ENCODE peak calls at places on chromosome 1, in eight cellular contexts. E, I, Y, D, K, W, B and L are unnamed samples. For H3K79me2, the result is how much of the 10 kb centered on the place peaks cover.

GRCh38 chr1:212302745-212303383 is 17.7 kb downstream of the PPP2R5A start:
- DNase-seq in D (peak), K (no peak), I (no peak), W (no peak), E (no peak), B (no peak), Y (peak), L (no peak)

GRCh38 chr1:32372149-32372756 is 9.9 kb downstream of the TSSK3 start:
- DNase-seq in K (peak), D (no peak), Y (no peak), I (no peak), W (no peak), B (no peak), E (peak), L (peak)

GRCh38 chr1:115717541-115717940 is 51.0 kb downstream of the CASQ2 start:
- DNase-seq in Y (peak), W (peak), K (peak), D (peak), E (peak), I (peak), B (no peak), L (peak)

GRCh38 chr1:25896266-25896665 is 10.0 kb downstream of the STMN1 start:
- DNase-seq in B (no peak), Y (peak), K (no peak), I (no peak), D (no peak), W (no peak), E (no peak), L (peak)

GRCh38 chr1:115348636-115349035 is 10.6 kb upstream of the NGF start:
- DNase-seq in I (no peak), D (no peak), E (no peak), K (no peak), Y (no peak), B (no peak), W (no peak), L (no peak)

GRCh38 chr1:204044448-204044847 is 28.5 kb upstream of the SOX13 start:
- DNase-seq in I (no peak), E (no peak), K (no peak), Y (no peak), D (no peak), W (no peak), B (no peak), L (no peak)

GRCh38 chr1:44108241-44108640 is 10.4 kb upstream of the KLF17 start:
- DNase-seq in E (no peak), B (no peak), Y (peak), W (no peak), D (peak), I (no peak), K (no peak), L (no peak)

GRCh38 chr1:69567847-69568434 is at the start of gene LRRC7:
- DNase-seq in K (peak), Y (no peak), B (no peak), D (no peak), W (peak), E (no peak), I (peak), L (no peak)

GRCh38 chr1:222053790-222054294 is 312.0 kb upstream of the DUSP10 start:
- DNase-seq in W (no peak), K (no peak), B (no peak), D (peak), I (no peak), E (no peak), Y (no peak), L (no peak)

GRCh38 chr1:181064030-181064594 is 24.4 kb upstream of the IER5 start:
- DNase-seq in D (no peak), W (peak), E (no peak), I (no peak), B (no peak), K (no peak), Y (no peak), L (no peak)

GRCh38 chr1:83763281-83764095 is 235.4 kb downstream of the TTLL7 start:
- DNase-seq in D (no peak), W (no peak), K (no peak), B (no peak), I (no peak), E (peak), Y (no peak), L (no peak)

GRCh38 chr1:155968670-155969069 is 9.7 kb downstream of the ARHGEF2 start:
- DNase-seq in E (no peak), K (no peak), Y (no peak), D (peak), B (no peak), I (no peak), W (no peak), L (no peak)

GRCh38 chr1:182357177-182357576 is 34.4 kb downstream of the GLUL start:
- DNase-seq in D (no peak), B (no peak), W (peak), K (no peak), I (no peak), E (no peak), Y (no peak), L (peak)
- H3K79me2 ChIP-seq in D (under half), B (under half), W (under half), K (under half), I (under half), E (under half), Y (under half), L (under half)

GRCh38 chr1:151198254-151199127 is at the start of gene PIP5K1A:
- DNase-seq in E (peak), K (peak), Y (peak), W (peak), B (peak), D (peak), I (peak), L (peak)
- H3K79me2 ChIP-seq in E (under half), K (under half), Y (under half), W (half or more), B (under half), D (under half), I (under half), L (half or more)

GRCh38 chr1:207848234-207848633 is 62.7 kb downstream of the CD34 start:
- DNase-seq in K (no peak), Y (peak), I (peak), D (peak), W (no peak), B (no peak), E (no peak), L (no peak)
- H3K79me2 ChIP-seq in K (under half), Y (under half), I (under half), D (under half), W (under half), B (under half), E (under half), L (half or more)

GRCh38 chr1:227316456-227316855 is 1.8 kb downstream of the CDC42BPA start:
- DNase-seq in I (no peak), B (no peak), E (no peak), D (no peak), Y (no peak), W (no peak), K (no peak), L (no peak)

GRCh38 chr1:227318852-227319607 is 738 bp upstream of the CDC42BPA start:
- DNase-seq in K (peak), E (no peak), I (peak), Y (peak), B (peak), W (peak), D (peak), L (no peak)

GRCh38 chr1:227316941-227317540 is 1.3 kb downstream of the CDC42BPA start:
- DNase-seq in E (no peak), K (no peak), Y (peak), W (peak), B (no peak), I (no peak), D (peak), L (no peak)

GRCh38 chr1:227318003-227318851 is at the start of gene CDC42BPA:
- DNase-seq in Y (peak), W (peak), E (no peak), B (peak), I (peak), D (peak), K (peak), L (no peak)

DNA sequence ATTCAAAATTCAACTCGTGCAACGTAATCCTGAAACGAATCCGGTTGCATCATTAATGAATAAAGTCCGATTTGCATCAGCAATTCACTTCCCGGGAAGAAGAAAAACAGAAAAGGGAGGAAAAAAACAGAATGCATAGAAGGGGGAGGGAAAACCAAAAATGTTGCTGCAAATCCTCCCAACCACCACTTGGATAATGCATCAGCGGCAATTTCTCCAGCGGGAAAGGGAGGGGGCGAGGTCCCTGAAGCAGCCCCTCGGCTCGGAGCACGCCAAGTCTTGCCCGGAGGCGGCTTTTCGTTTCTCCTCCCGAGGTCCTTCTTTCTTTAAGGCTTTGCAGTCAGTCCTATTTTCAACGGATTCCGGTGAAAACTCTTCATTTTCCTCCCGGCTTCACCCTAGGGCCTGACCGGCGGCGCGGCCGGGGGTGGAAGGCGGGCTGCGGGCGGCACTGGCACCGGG is 720 bp downstream of the CDC42BPA start:
- DNase-seq in B (peak), I (peak), W (peak), E (no peak), Y (peak), K (peak), D (peak), L (no peak)
- H3K79me2 ChIP-seq in B (under half), I (under half), W (under half), E (under half), Y (half or more), K (half or more), D (under half), L (under half)